ENCODE peak calls at places on chromosomes 4 and X, in four cellular contexts. One of them, this sample, is unnamed.

GRCh38 chrX:106898462-106898861 is 4.7 kb downstream of the RIPPLY1 start:
- ATAC-seq in body of pancreas: peak; percentile 70
- ATAC-seq in lower lobe of right lung: peak; percentile 65
- ATAC-seq in HepG2: peak; percentile 63
- ATAC-seq in this sample: no peak

GRCh38 chrX:1451676-1452496 is 823 bp downstream of the ASMTL start:
- ATAC-seq in body of pancreas: no peak
- ATAC-seq in HepG2: peak; percentile 1
- ATAC-seq in lower lobe of right lung: no peak
- ATAC-seq in this sample: no peak

GRCh38 chr4:149781150-149781549 is 34.5 kb downstream of the IQCM start:
- ATAC-seq in HepG2: no peak
- ATAC-seq in body of pancreas: no peak
- ATAC-seq in lower lobe of right lung: no peak
- ATAC-seq in this sample: no peak

GRCh38 chr4:128635141-128635911 is 174.2 kb upstream of the JADE1 start:
- ATAC-seq in HepG2: peak; percentile 49
- ATAC-seq in body of pancreas: peak; percentile 91
- ATAC-seq in lower lobe of right lung: peak; percentile 85
- ATAC-seq in this sample: peak; percentile 58

GRCh38 chr4:57442834-57443291 is 332.7 kb upstream of the IGFBP7 start:
- ATAC-seq in lower lobe of right lung: peak; percentile 84
- ATAC-seq in body of pancreas: peak; percentile 76
- ATAC-seq in HepG2: peak; percentile 91
- ATAC-seq in this sample: peak; percentile 65

GRCh38 chrX:79174949-79175644 is 30.6 kb downstream of the GPR174 start:
- ATAC-seq in body of pancreas: no peak
- ATAC-seq in HepG2: no peak
- ATAC-seq in lower lobe of right lung: no peak
- ATAC-seq in this sample: no peak

GRCh38 chr4:173746424-173746823 is 216.4 kb upstream of the HAND2 start:
- ATAC-seq in body of pancreas: no peak
- ATAC-seq in lower lobe of right lung: no peak
- ATAC-seq in HepG2: no peak
- ATAC-seq in this sample: no peak

GRCh38 chrX:106649523-106650428 is 38.0 kb downstream of the RADX start:
- ATAC-seq in body of pancreas: no peak
- ATAC-seq in HepG2: no peak
- ATAC-seq in lower lobe of right lung: no peak
- ATAC-seq in this sample: no peak

GRCh38 chrX:53122013-53122412 is 28.1 kb downstream of the KANTR start:
- ATAC-seq in HepG2: no peak
- ATAC-seq in lower lobe of right lung: no peak
- ATAC-seq in body of pancreas: no peak
- ATAC-seq in this sample: no peak

GRCh38 chrX:34656842-34657780 is at the start of gene TMEM47:
- ATAC-seq in HepG2: no peak
- ATAC-seq in body of pancreas: peak; percentile 99
- ATAC-seq in lower lobe of right lung: peak; percentile 98
- ATAC-seq in this sample: peak; percentile 96

GRCh38 chrX:154090731-154091130 is 6.8 kb downstream of the MECP2 start:
- ATAC-seq in body of pancreas: no peak
- ATAC-seq in HepG2: no peak
- ATAC-seq in lower lobe of right lung: no peak
- ATAC-seq in this sample: no peak

GRCh38 chrX:119625843-119626242 is 19.6 kb upstream of the NKRF start:
- ATAC-seq in lower lobe of right lung: no peak
- ATAC-seq in HepG2: no peak
- ATAC-seq in body of pancreas: no peak
- ATAC-seq in this sample: no peak

GRCh38 chr4:2914220-2915126 is 48.7 kb downstream of the NOP14 start:
- ATAC-seq in HepG2: no peak
- ATAC-seq in body of pancreas: peak; percentile 60
- ATAC-seq in lower lobe of right lung: peak; percentile 79
- ATAC-seq in this sample: no peak

GRCh38 chr4:62037576-62037975 is 837.5 kb downstream of the ADGRL3 start:
- ATAC-seq in HepG2: no peak
- ATAC-seq in lower lobe of right lung: no peak
- ATAC-seq in body of pancreas: no peak
- ATAC-seq in this sample: no peak

GRCh38 chr4:105462610-105463009 is 11.3 kb downstream of the PPA2 start:
- ATAC-seq in lower lobe of right lung: no peak
- ATAC-seq in body of pancreas: no peak
- ATAC-seq in HepG2: no peak
- ATAC-seq in this sample: no peak

GRCh38 chr4:1218892-1219552 is 29.9 kb downstream of the CTBP1 start:
- ATAC-seq in HepG2: no peak
- ATAC-seq in body of pancreas: no peak
- ATAC-seq in lower lobe of right lung: no peak
- ATAC-seq in this sample: no peak

GRCh38 chr4:153205757-153206156 is 1.5 kb downstream of the TRIM2 start:
- ATAC-seq in HepG2: no peak
- ATAC-seq in body of pancreas: peak; percentile 45
- ATAC-seq in lower lobe of right lung: peak; percentile 73
- ATAC-seq in this sample: no peak

GRCh38 chr4:121243476-121243875 is 79.4 kb upstream of the TNIP3 start:
- ATAC-seq in HepG2: no peak
- ATAC-seq in lower lobe of right lung: peak; percentile 69
- ATAC-seq in body of pancreas: no peak
- ATAC-seq in this sample: no peak

GRCh38 chrX:8981742-8982141 is 52.2 kb downstream of the FAM9B start:
- ATAC-seq in HepG2: no peak
- ATAC-seq in body of pancreas: no peak
- ATAC-seq in lower lobe of right lung: no peak
- ATAC-seq in this sample: no peak

GRCh38 chr4:95017690-95018089 is 259.9 kb downstream of the BMPR1B start:
- ATAC-seq in lower lobe of right lung: no peak
- ATAC-seq in body of pancreas: no peak
- ATAC-seq in HepG2: no peak
- ATAC-seq in this sample: no peak

GRCh38 chr4:88159137-88159725 is 792 bp upstream of the ABCG2 start:
- ATAC-seq in body of pancreas: peak; percentile 27
- ATAC-seq in lower lobe of right lung: peak; percentile 74
- ATAC-seq in HepG2: peak; percentile 92
- ATAC-seq in this sample: peak; percentile 22

GRCh38 chr4:153114771-153115321 is 89.4 kb upstream of the TRIM2 start:
- ATAC-seq in HepG2: no peak
- ATAC-seq in body of pancreas: no peak
- ATAC-seq in lower lobe of right lung: peak; percentile 52
- ATAC-seq in this sample: no peak

GRCh38 chr4:38565271-38566199 is 98.5 kb upstream of the KLF3 start:
- ATAC-seq in body of pancreas: no peak
- ATAC-seq in lower lobe of right lung: no peak
- ATAC-seq in HepG2: peak; percentile 32
- ATAC-seq in this sample: peak; percentile 40

GRCh38 chr4:111943796-111944203 is 201.5 kb upstream of the FAM241A start:
- ATAC-seq in body of pancreas: peak; percentile 77
- ATAC-seq in HepG2: peak; percentile 95
- ATAC-seq in lower lobe of right lung: peak; percentile 74
- ATAC-seq in this sample: no peak
- TF ChIP-seq CTCF in body of pancreas: peak; percentile 39
- TF ChIP-seq CTCF in HepG2: peak; percentile 54
- TF ChIP-seq CTCF in lower lobe of right lung: peak; percentile 25
- TF ChIP-seq CTCF in this sample: no peak

GRCh38 chr4:124028172-124028571 is 631.6 kb downstream of the SPRY1 start:
- ATAC-seq in lower lobe of right lung: no peak
- ATAC-seq in HepG2: no peak
- ATAC-seq in body of pancreas: no peak
- ATAC-seq in this sample: peak; percentile 51
- TF ChIP-seq CTCF in lower lobe of right lung: no peak
- TF ChIP-seq CTCF in HepG2: no peak
- TF ChIP-seq CTCF in body of pancreas: no peak
- TF ChIP-seq CTCF in this sample: no peak

GRCh38 chrX:39935414-39936064 is 162.2 kb downstream of the BCOR start:
- ATAC-seq in lower lobe of right lung: no peak
- ATAC-seq in body of pancreas: no peak
- ATAC-seq in HepG2: peak; percentile 96
- ATAC-seq in this sample: no peak
- TF ChIP-seq CTCF in lower lobe of right lung: no peak
- TF ChIP-seq CTCF in body of pancreas: no peak
- TF ChIP-seq CTCF in HepG2: peak; percentile 69
- TF ChIP-seq CTCF in this sample: no peak

GRCh38 chr4:10196191-10196590 is 79.6 kb upstream of the WDR1 start:
- ATAC-seq in HepG2: no peak
- ATAC-seq in lower lobe of right lung: no peak
- ATAC-seq in body of pancreas: no peak
- ATAC-seq in this sample: no peak
- TF ChIP-seq CTCF in HepG2: no peak
- TF ChIP-seq CTCF in lower lobe of right lung: no peak
- TF ChIP-seq CTCF in body of pancreas: no peak
- TF ChIP-seq CTCF in this sample: no peak

GRCh38 chr4:74038161-74039064 is at the start of gene CXCL3:
- ATAC-seq in lower lobe of right lung: peak; percentile 94
- ATAC-seq in HepG2: peak; percentile 90
- ATAC-seq in body of pancreas: peak; percentile 91
- ATAC-seq in this sample: peak; percentile 85
- TF ChIP-seq CTCF in lower lobe of right lung: peak; percentile 56
- TF ChIP-seq CTCF in HepG2: peak; percentile 48
- TF ChIP-seq CTCF in body of pancreas: peak; percentile 54
- TF ChIP-seq CTCF in this sample: peak; percentile 59

GRCh38 chrX:50978920-50979660 is 68.6 kb downstream of the BMP15 start:
- ATAC-seq in body of pancreas: no peak
- ATAC-seq in lower lobe of right lung: no peak
- ATAC-seq in HepG2: no peak
- ATAC-seq in this sample: no peak
- TF ChIP-seq CTCF in body of pancreas: no peak
- TF ChIP-seq CTCF in lower lobe of right lung: no peak
- TF ChIP-seq CTCF in HepG2: no peak
- TF ChIP-seq CTCF in this sample: no peak

DNA sequence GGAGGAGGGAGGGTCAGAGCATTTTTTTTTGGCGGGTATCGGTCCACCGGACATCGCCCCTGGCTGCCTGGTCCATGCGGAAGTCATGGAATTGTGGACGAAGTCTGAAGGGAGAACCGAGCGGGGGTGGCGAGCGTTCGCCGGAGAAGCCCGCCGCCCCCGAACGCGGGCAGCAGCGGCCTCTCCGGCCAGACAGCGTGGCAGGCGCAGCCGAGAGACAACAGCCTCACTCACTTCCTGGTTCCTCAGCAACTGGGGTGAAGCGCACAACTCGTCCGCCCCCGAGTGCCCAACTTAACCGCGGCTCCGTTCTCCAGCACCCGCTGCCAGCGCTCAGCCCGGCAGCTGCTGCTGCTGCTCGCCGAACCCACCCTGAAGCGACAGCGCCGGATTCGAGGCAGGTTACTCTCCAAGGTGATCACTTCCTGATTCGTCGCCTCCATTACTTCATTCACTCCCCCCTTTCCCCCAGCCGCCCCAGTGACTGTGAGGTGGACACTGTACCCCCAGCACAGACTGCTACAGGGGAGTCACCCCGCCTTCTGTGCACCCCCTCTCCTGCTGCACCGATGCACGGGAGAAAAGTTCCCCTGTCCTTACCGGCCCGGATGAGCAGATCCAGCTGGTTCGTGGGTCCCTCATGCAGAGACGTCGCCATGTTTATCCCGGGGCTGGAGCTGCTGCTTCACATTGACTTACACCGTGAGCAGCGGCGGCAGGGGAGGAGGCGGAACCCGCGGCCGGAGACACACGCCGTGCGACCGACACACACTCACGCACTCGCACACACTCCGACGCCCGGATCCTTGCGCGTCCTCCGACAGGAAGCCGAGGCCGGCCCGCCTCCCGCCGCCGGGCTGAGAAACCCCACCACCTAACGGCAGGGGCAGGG is 68.2 kb downstream of the NOCT start:
- ATAC-seq in HepG2: peak; percentile 79
- ATAC-seq in body of pancreas: peak; percentile 74
- ATAC-seq in lower lobe of right lung: peak; percentile 89
- ATAC-seq in this sample: peak; percentile 78
- TF ChIP-seq CTCF in HepG2: peak; percentile 49
- TF ChIP-seq CTCF in body of pancreas: peak; percentile 53
- TF ChIP-seq CTCF in lower lobe of right lung: peak; percentile 55
- TF ChIP-seq CTCF in this sample: peak; percentile 42

GRCh38 chrX:45801554-45801953 is 600.9 kb upstream of the DIPK2B start:
- ATAC-seq in lower lobe of right lung: peak; percentile 65
- ATAC-seq in HepG2: no peak
- ATAC-seq in body of pancreas: no peak
- ATAC-seq in this sample: no peak
- TF ChIP-seq CTCF in lower lobe of right lung: peak; percentile 34
- TF ChIP-seq CTCF in HepG2: peak; percentile 20
- TF ChIP-seq CTCF in body of pancreas: peak; percentile 34
- TF ChIP-seq CTCF in this sample: no peak

GRCh38 chrX:94107981-94108380 is 434.0 kb downstream of the FAM133A start:
- ATAC-seq in body of pancreas: no peak
- ATAC-seq in lower lobe of right lung: no peak
- ATAC-seq in HepG2: no peak
- ATAC-seq in this sample: no peak
- TF ChIP-seq CTCF in body of pancreas: peak; percentile 34
- TF ChIP-seq CTCF in lower lobe of right lung: no peak
- TF ChIP-seq CTCF in HepG2: no peak
- TF ChIP-seq CTCF in this sample: no peak